ENCODE peak calls at places on chromosomes 7 and 10, in five cellular contexts. P is AG10803; W is Calu3; X is dorsolateral prefrontal cortex; Z is activated naive CD8-positive, alpha-beta T cell treated with anti-CD3 and anti-CD28 coated beads for 36 hours. S is an unnamed sample.

GRCh38 chr10:66836057-66836456 is 89.8 kb upstream of the LRRTM3 start:
- DNase-seq in P (peak), W (peak), X (no peak), Z (no peak), S (no peak)

GRCh38 chr7:38274493-38274892 is 1.1 kb upstream of the TARP start:
- DNase-seq in P (no peak), X (no peak), Z (no peak), W (no peak), S (no peak)

GRCh38 chr7:104657134-104657533 is 328.7 kb downstream of the LHFPL3 start:
- DNase-seq in Z (no peak), W (no peak), P (no peak), X (no peak), S (no peak)

GRCh38 chr10:24120651-24121050 is 88.3 kb upstream of the KIAA1217 start:
- DNase-seq in P (no peak), X (no peak), W (no peak), Z (no peak), S (no peak)

GRCh38 chr7:25732771-25733217 is 419.2 kb upstream of the NFE2L3 start:
- DNase-seq in Z (no peak), W (no peak), P (no peak), X (no peak), S (peak)

GRCh38 chr10:22597142-22597541 is 117.2 kb downstream of the PIP4K2A start:
- DNase-seq in P (peak), Z (no peak), W (no peak), X (no peak), S (no peak)

GRCh38 chr7:127885843-127886242 is 145.4 kb downstream of the LRRC4 start:
- DNase-seq in P (peak), X (no peak), Z (no peak), W (no peak), S (no peak)

GRCh38 chr7:70937424-70937823 is 194.5 kb upstream of the GALNT17 start:
- DNase-seq in P (no peak), X (no peak), Z (no peak), W (no peak), S (no peak)

GRCh38 chr7:148856035-148856881 is 27.8 kb downstream of the EZH2 start:
- DNase-seq in W (peak), P (peak), X (peak), Z (peak), S (no peak)

GRCh38 chr10:25999295-25999981 is 65.4 kb downstream of the MYO3A start:
- DNase-seq in P (no peak), X (no peak), Z (no peak), W (no peak), S (no peak)

GRCh38 chr10:113820507-113820906 is 33.4 kb downstream of the DCLRE1A start:
- DNase-seq in X (no peak), W (no peak), Z (no peak), P (no peak), S (no peak)

GRCh38 chr7:43458330-43458729 is 124.6 kb upstream of the STK17A start:
- DNase-seq in P (no peak), Z (no peak), W (no peak), X (no peak), S (no peak)

GRCh38 chr10:87861566-87861952 is 1.8 kb downstream of the KLLN start:
- DNase-seq in X (peak), W (peak), P (peak), Z (peak), S (no peak)

GRCh38 chr7:54841772-54842707 is 83.0 kb upstream of the SEC61G start:
- DNase-seq in W (peak), X (no peak), P (peak), Z (no peak), S (no peak)

GRCh38 chr7:67940400-67940799 is 943.8 kb downstream of the TYW1 start:
- DNase-seq in X (no peak), W (no peak), P (no peak), Z (no peak), S (no peak)

GRCh38 chr7:13257661-13258060 is 570.2 kb downstream of the ARL4A start:
- DNase-seq in Z (no peak), W (no peak), P (peak), X (no peak), S (no peak)

GRCh38 chr10:68562666-68563522 is 2.8 kb downstream of the TET1 start:
- DNase-seq in P (peak), Z (no peak), X (no peak), W (no peak), S (peak)

GRCh38 chr7:143361552-143362125 is 874 bp downstream of the FAM131B start:
- DNase-seq in W (no peak), P (no peak), Z (no peak), X (peak), S (no peak)

GRCh38 chr10:89837173-89838001 is 136.0 kb downstream of the KIF20B start:
- DNase-seq in X (no peak), W (peak), P (peak), Z (peak), S (no peak)

GRCh38 chr7:17690030-17690429 is 250.3 kb downstream of the SNX13 start:
- DNase-seq in W (peak), Z (no peak), X (no peak), P (peak), S (no peak)

GRCh38 chr7:158774916-158775315 is 54.4 kb downstream of the ESYT2 start:
- DNase-seq in W (no peak), Z (no peak), P (peak), X (no peak), S (no peak)

GRCh38 chr7:88758355-88759215 is 915 bp upstream of the ZNF804B start:
- DNase-seq in W (peak), X (peak), Z (no peak), P (peak), S (no peak)

GRCh38 chr10:66209025-66209424 is 716.8 kb upstream of the LRRTM3 start:
- DNase-seq in Z (no peak), P (no peak), W (no peak), X (no peak), S (no peak)

GRCh38 chr7:727806-728460 is 852 bp upstream of the PRKAR1B start:
- DNase-seq in Z (no peak), X (no peak), W (no peak), P (peak), S (no peak)

GRCh38 chr7:151637781-151638261 is 118.1 kb upstream of the RHEB start:
- DNase-seq in Z (no peak), W (no peak), X (no peak), P (peak), S (no peak)

GRCh38 chr7:150945853-150946825 is 32.0 kb downstream of the KCNH2 start:
- DNase-seq in P (no peak), X (peak), Z (no peak), W (no peak), S (no peak)

GRCh38 chr10:120543291-120543690 is 86.3 kb downstream of the PLPP4 start:
- DNase-seq in Z (no peak), P (no peak), W (no peak), X (peak), S (no peak)

GRCh38 chr7:65983965-65984654 is 2.1 kb upstream of the GUSB start:
- DNase-seq in Z (no peak), X (no peak), W (peak), P (no peak), S (no peak)

GRCh38 chr10:96271017-96271815 is at the start of gene BLNK:
- DNase-seq in W (peak), X (no peak), P (peak), Z (no peak), S (no peak)

GRCh38 chr7:130350945-130351663 is 6.5 kb downstream of the CPA5 start:
- DNase-seq in X (no peak), W (no peak), P (no peak), Z (peak), S (no peak)

GRCh38 chr7:155961241-155962190 is 149.3 kb upstream of the SHH start:
- DNase-seq in X (no peak), P (no peak), Z (peak), W (peak), S (no peak)

GRCh38 chr7:158343936-158344455 is 243.6 kb downstream of the PTPRN2 start:
- DNase-seq in Z (no peak), X (no peak), P (no peak), W (no peak), S (no peak)

GRCh38 chr7:117169907-117170306 is 153.0 kb downstream of the WNT2 start:
- DNase-seq in X (no peak), Z (no peak), P (no peak), W (peak), S (no peak)

GRCh38 chr10:1300218-1300617 is 244.0 kb downstream of the WDR37 start:
- DNase-seq in Z (no peak), X (no peak), W (no peak), P (no peak), S (no peak)

GRCh38 chr7:78083466-78084120 is 285.0 kb downstream of the PHTF2 start:
- DNase-seq in W (no peak), X (no peak), Z (no peak), P (no peak), S (no peak)

GRCh38 chr7:44973610-44974401 is 5.0 kb downstream of the MYO1G start:
- DNase-seq in P (no peak), X (no peak), Z (peak), W (peak), S (no peak)

GRCh38 chr10:119370972-119371703 is 163.8 kb downstream of the GRK5 start:
- DNase-seq in P (peak), Z (no peak), W (no peak), X (no peak), S (no peak)

GRCh38 chr7:30312186-30312585 is 27.8 kb downstream of the ZNRF2 start:
- DNase-seq in P (no peak), W (no peak), X (no peak), Z (no peak), S (no peak)

S was measured in iPS DF 19.7.